ENCODE peak calls at places on chromosomes 5 and 9, in four cellular contexts. S, W, H and T are unnamed samples.

GRCh38 chr5:23139338-23140171 is 286.4 kb upstream of the CDH12 start:
- DNase-seq in S (no peak), W (no peak), H (no peak), T (no peak)

GRCh38 chr5:33890147-33890546 is 1.6 kb downstream of the ADAMTS12 start:
- DNase-seq in S (no peak), W (no peak), H (no peak), T (no peak)

GRCh38 chr5:157540707-157541451 is 34.7 kb downstream of the ADAM19 start:
- DNase-seq in S (peak), W (peak), H (peak), T (no peak)

GRCh38 chr5:177399903-177400868 is at the start of gene PFN3:
- DNase-seq in S (no peak), W (no peak), H (no peak), T (no peak)

GRCh38 chr5:53179681-53180080 is 70.1 kb upstream of the MOCS2 start:
- DNase-seq in S (no peak), W (no peak), H (no peak), T (no peak)

GRCh38 chr5:91296691-91297143 is 86.4 kb downstream of the ARRDC3 start:
- DNase-seq in S (peak), W (peak), H (no peak), T (no peak)

GRCh38 chr5:146369691-146370090 is 31.1 kb downstream of the POU4F3 start:
- DNase-seq in S (no peak), W (no peak), H (no peak), T (no peak)

GRCh38 chr9:133731876-133732321 is 6.3 kb downstream of the SARDH start:
- DNase-seq in S (no peak), W (peak), H (no peak), T (no peak)

GRCh38 chr9:136902259-136902821 is 16.0 kb downstream of the TRAF2 start:
- DNase-seq in S (peak), W (peak), H (peak), T (peak)

GRCh38 chr5:143527808-143528207 is 124.3 kb upstream of the NR3C1 start:
- DNase-seq in S (no peak), W (no peak), H (no peak), T (no peak)

GRCh38 chr5:43192558-43193170 is 639 bp downstream of the NIM1K start:
- DNase-seq in S (no peak), W (peak), H (peak), T (no peak)

GRCh38 chr5:78627766-78628165 is 20.8 kb downstream of the LHFPL2 start:
- DNase-seq in S (no peak), W (no peak), H (no peak), T (no peak)

GRCh38 chr5:78597068-78597857 is 51.3 kb downstream of the LHFPL2 start:
- DNase-seq in S (no peak), W (no peak), H (no peak), T (no peak)

GRCh38 chr9:89748831-89749499 is 144.2 kb downstream of the GADD45G start:
- DNase-seq in S (no peak), W (peak), H (no peak), T (no peak)

GRCh38 chr5:78295035-78295961 is 800 bp upstream of the AP3B1 start:
- DNase-seq in S (peak), W (peak), H (peak), T (peak)

GRCh38 chr9:93651521-93651950 is 75.2 kb downstream of the PHF2 start:
- DNase-seq in S (peak), W (peak), H (no peak), T (no peak)